ENCODE peak calls at places on chromosomes 11 and 22, in nine cellular contexts. Z, T, M, H, G, D, V, F and K are unnamed samples.

GRCh38 chr22:27718186-27719032 is 83.1 kb downstream of the MN1 start:
- DNase-seq in Z (peak), T (peak), M (peak), H (no peak), G (peak), D (no peak), V (no peak), F (peak), K (peak)

GRCh38 chr22:44543781-44544181 is 45.7 kb upstream of the RTL6 start:
- DNase-seq in Z (no peak), T (no peak), M (no peak), H (peak), G (no peak), D (no peak), V (no peak), F (no peak), K (no peak)

GRCh38 chr11:122394326-122394725 is 261.2 kb upstream of the UBASH3B start:
- DNase-seq in Z (no peak), T (no peak), M (no peak), H (no peak), G (no peak), D (no peak), V (no peak), F (no peak), K (no peak)

GRCh38 chr22:44360686-44361381 is 48.1 kb upstream of the SHISAL1 start:
- DNase-seq in Z (peak), T (peak), M (no peak), H (no peak), G (no peak), D (no peak), V (no peak), F (peak), K (peak)

GRCh38 chr11:74195828-74196227 is 24.7 kb downstream of the PPME1 start:
- DNase-seq in Z (no peak), T (no peak), M (no peak), H (no peak), G (no peak), D (no peak), V (no peak), F (peak), K (no peak)

GRCh38 chr11:118921121-118921928 is 4.4 kb downstream of the BCL9L start:
- DNase-seq in Z (peak), T (peak), M (peak), H (no peak), G (peak), D (no peak), V (no peak), F (peak), K (peak)

GRCh38 chr11:45885921-45886721 is 670 bp downstream of the MAPK8IP1 start:
- DNase-seq in Z (no peak), T (no peak), M (no peak), H (no peak), G (no peak), D (no peak), V (no peak), F (no peak), K (no peak)

GRCh38 chr11:93611836-93612677 is 49.4 kb upstream of the CEP295 start:
- DNase-seq in Z (no peak), T (no peak), M (no peak), H (no peak), G (no peak), D (no peak), V (no peak), F (no peak), K (no peak)

GRCh38 chr11:16511109-16511806 is 154.9 kb upstream of the SOX6 start:
- DNase-seq in Z (no peak), T (no peak), M (no peak), H (no peak), G (peak), D (no peak), V (no peak), F (peak), K (no peak)

GRCh38 chr22:20233351-20234313 is 34.5 kb downstream of the RTN4R start:
- DNase-seq in Z (no peak), T (no peak), M (no peak), H (no peak), G (no peak), D (no peak), V (no peak), F (no peak), K (no peak)

GRCh38 chr22:28600546-28601143 is 79.0 kb downstream of the TTC28 start:
- DNase-seq in Z (no peak), T (no peak), M (no peak), H (no peak), G (peak), D (no peak), V (no peak), F (peak), K (no peak)

GRCh38 chr22:24942301-24942700 is 4.2 kb downstream of the LHFPL7 start:
- DNase-seq in Z (no peak), T (no peak), M (no peak), H (no peak), G (no peak), D (no peak), V (no peak), F (no peak), K (no peak)

GRCh38 chr11:108368134-108368533 is 99.2 kb downstream of the C11orf65 start:
- DNase-seq in Z (no peak), T (no peak), M (no peak), H (no peak), G (no peak), D (no peak), V (no peak), F (no peak), K (no peak)

GRCh38 chr11:102244681-102245409 is 72.4 kb upstream of the BIRC3 start:
- DNase-seq in Z (no peak), T (no peak), M (no peak), H (no peak), G (no peak), D (no peak), V (no peak), F (peak), K (no peak)

GRCh38 chr11:131668867-131669780 is 298.7 kb downstream of the NTM start:
- DNase-seq in Z (no peak), T (no peak), M (peak), H (peak), G (no peak), D (no peak), V (no peak), F (peak), K (peak)

GRCh38 chr11:78138694-78139421 is 568 bp downstream of the ALG8 start:
- DNase-seq in Z (no peak), T (no peak), M (no peak), H (peak), G (peak), D (no peak), V (no peak), F (peak), K (no peak)

GRCh38 chr11:1226981-1227550 is 4.2 kb downstream of the MUC5B start:
- DNase-seq in Z (no peak), T (no peak), M (peak), H (peak), G (no peak), D (peak), V (no peak), F (no peak), K (peak)

GRCh38 chr11:60855726-60856633 is at the start of gene PTGDR2:
- DNase-seq in Z (no peak), T (no peak), M (peak), H (no peak), G (no peak), D (no peak), V (no peak), F (no peak), K (no peak)

GRCh38 chr11:35050596-35050995 is 88.4 kb upstream of the CD44 start:
- DNase-seq in Z (no peak), T (no peak), M (no peak), H (no peak), G (no peak), D (no peak), V (no peak), F (no peak), K (no peak)

GRCh38 chr22:36546932-36547331 is 18.0 kb upstream of the EIF3D start:
- DNase-seq in Z (no peak), T (no peak), M (no peak), H (no peak), G (peak), D (no peak), V (no peak), F (peak), K (no peak)

GRCh38 chr11:83819936-83820549 is 533.9 kb upstream of the CCDC90B start:
- DNase-seq in Z (no peak), T (no peak), M (no peak), H (no peak), G (peak), D (no peak), V (no peak), F (peak), K (no peak)

GRCh38 chr11:63979426-63979825 is 5.0 kb downstream of the COX8A start:
- DNase-seq in Z (no peak), T (no peak), M (no peak), H (no peak), G (no peak), D (no peak), V (no peak), F (no peak), K (no peak)

GRCh38 chr11:93494341-93494740 is 48.9 kb downstream of the SMCO4 start:
- DNase-seq in Z (no peak), T (no peak), M (no peak), H (no peak), G (peak), D (no peak), V (no peak), F (no peak), K (no peak)

GRCh38 chr11:82790723-82791487 is 57.2 kb upstream of the FAM181B start:
- DNase-seq in Z (no peak), T (no peak), M (no peak), H (no peak), G (no peak), D (no peak), V (no peak), F (no peak), K (peak)

GRCh38 chr11:34840736-34841386 is 75.3 kb downstream of the APIP start:
- DNase-seq in Z (no peak), T (no peak), M (no peak), H (no peak), G (no peak), D (no peak), V (no peak), F (no peak), K (no peak)

GRCh38 chr11:8033791-8034585 is 46.9 kb downstream of the EIF3F start:
- DNase-seq in Z (peak), T (no peak), M (no peak), H (no peak), G (no peak), D (peak), V (no peak), F (no peak), K (no peak)

GRCh38 chr11:123233978-123234340 is 38.9 kb upstream of the CLMP start:
- DNase-seq in Z (no peak), T (no peak), M (no peak), H (no peak), G (no peak), D (no peak), V (no peak), F (no peak), K (no peak)

GRCh38 chr22:27213766-27214581 is 556.6 kb downstream of the MIAT start:
- DNase-seq in Z (peak), T (peak), M (no peak), H (no peak), G (no peak), D (no peak), V (no peak), F (no peak), K (peak)

GRCh38 chr22:19991645-19992451 is 24.8 kb downstream of the ARVCF start:
- DNase-seq in Z (no peak), T (no peak), M (no peak), H (no peak), G (no peak), D (no peak), V (no peak), F (no peak), K (no peak)